ENCODE peak calls at places on chromosomes 12 and 14, in four cellular contexts. E, Z, X and N are unnamed samples.

GRCh38 chr12:122368361-122369073 is 54.0 kb downstream of the CLIP1 start:
- DNase-seq in E (peak), Z (peak), X (no peak), N (no peak)

GRCh38 chr14:76958975-76959710 is 69.4 kb downstream of the IRF2BPL start:
- DNase-seq in E (peak), Z (peak), X (no peak), N (no peak)

GRCh38 chr14:103483600-103483999 is 39.0 kb downstream of the CKB start:
- DNase-seq in E (peak), Z (peak), X (no peak), N (no peak)

GRCh38 chr14:47549886-47550285 is 125.5 kb downstream of the MDGA2 start:
- DNase-seq in E (no peak), Z (no peak), X (no peak), N (no peak)

GRCh38 chr14:71551291-71551955 is 380.8 kb upstream of the RGS6 start:
- DNase-seq in E (peak), Z (peak), X (no peak), N (no peak)

GRCh38 chr12:2680676-2681039 is 114.1 kb upstream of the FKBP4 start:
- DNase-seq in E (no peak), Z (no peak), X (no peak), N (no peak)

GRCh38 chr14:47674546-47675238 is 713 bp downstream of the MDGA2 start:
- DNase-seq in E (no peak), Z (peak), X (no peak), N (peak)

GRCh38 chr12:32895688-32896437 is 714 bp downstream of the PKP2 start:
- DNase-seq in E (no peak), Z (peak), X (no peak), N (no peak)

GRCh38 chr14:77682158-77682553 is 25.7 kb downstream of the ALKBH1 start:
- DNase-seq in E (peak), Z (peak), X (no peak), N (no peak)

GRCh38 chr14:77485901-77486678 is 12.5 kb downstream of the ISM2 start:
- DNase-seq in E (peak), Z (peak), X (no peak), N (no peak)

GRCh38 chr12:2339022-2339431 is 286.2 kb downstream of the CACNA1C start:
- DNase-seq in E (peak), Z (peak), X (no peak), N (no peak)

GRCh38 chr12:68932701-68933563 is at the start of gene CPM:
- DNase-seq in E (peak), Z (peak), X (no peak), N (peak)

GRCh38 chr14:103507751-103508150 is 14.9 kb downstream of the CKB start:
- DNase-seq in E (no peak), Z (no peak), X (no peak), N (no peak)

GRCh38 chr12:65891987-65892481 is 67.8 kb downstream of the HMGA2 start:
- DNase-seq in E (peak), Z (peak), X (no peak), N (no peak)

GRCh38 chr12:68345763-68346162 is 13.6 kb upstream of the MDM1 start:
- DNase-seq in E (no peak), Z (no peak), X (no peak), N (no peak)

GRCh38 chr14:30656190-30656632 is 34.1 kb downstream of the SCFD1 start:
- DNase-seq in E (peak), Z (peak), X (no peak), N (peak)

GRCh38 chr14:23863836-23864235 is 89.7 kb upstream of the DHRS4 start:
- DNase-seq in E (no peak), Z (no peak), X (no peak), N (no peak)

GRCh38 chr14:80003138-80003537 is 208.2 kb downstream of the DIO2 start:
- DNase-seq in E (peak), Z (peak), X (no peak), N (no peak)

GRCh38 chr14:50263321-50263720 is 31.9 kb upstream of the SOS2 start:
- DNase-seq in E (no peak), Z (no peak), X (no peak), N (no peak)

GRCh38 chr12:101172316-101172715 is 37.7 kb downstream of the SLC5A8 start:
- DNase-seq in E (peak), Z (no peak), X (peak), N (peak)

GRCh38 chr12:5689773-5690172 is 255.3 kb downstream of the ANO2 start:
- DNase-seq in E (no peak), Z (no peak), X (no peak), N (no peak)

GRCh38 chr14:69260979-69261605 is 1.1 kb downstream of the GALNT16 start:
- DNase-seq in E (no peak), Z (no peak), X (no peak), N (peak)

GRCh38 chr14:99260652-99261551 is 11.1 kb downstream of the BCL11B start:
- DNase-seq in E (no peak), Z (no peak), X (no peak), N (no peak)

GRCh38 chr14:60656755-60657608 is 7.7 kb upstream of the SIX1 start:
- DNase-seq in E (peak), Z (peak), X (no peak), N (peak)

GRCh38 chr14:69586420-69586819 is 11.7 kb upstream of the CCDC177 start:
- DNase-seq in E (no peak), Z (no peak), X (no peak), N (no peak)

GRCh38 chr12:124913474-124914391 is 717 bp downstream of the UBC start:
- DNase-seq in E (peak), Z (no peak), X (no peak), N (no peak)

GRCh38 chr14:71290960-71291466 is 383.8 kb downstream of the PCNX1 start:
- DNase-seq in E (peak), Z (peak), X (no peak), N (no peak)

GRCh38 chr14:29016050-29016900 is 249.7 kb downstream of the FOXG1 start:
- DNase-seq in E (peak), Z (peak), X (peak), N (peak)

GRCh38 chr12:128259556-128260070 is 7.4 kb upstream of the TMEM132C start:
- DNase-seq in E (no peak), Z (no peak), X (no peak), N (peak)

GRCh38 chr12:101793401-101793800 is 37.4 kb downstream of the GNPTAB start:
- DNase-seq in E (peak), Z (peak), X (no peak), N (no peak)

GRCh38 chr12:131724534-131724933 is 13.6 kb downstream of the SFSWAP start:
- DNase-seq in E (peak), Z (no peak), X (no peak), N (no peak)

GRCh38 chr14:31926123-31926522 is 151.0 kb upstream of the ARHGAP5 start:
- DNase-seq in E (peak), Z (peak), X (no peak), N (no peak)

GRCh38 chr14:38329236-38329635 is 73.3 kb upstream of the CLEC14A start:
- DNase-seq in E (no peak), Z (no peak), X (no peak), N (no peak)

GRCh38 chr12:78241472-78241871 is 410.8 kb downstream of the NAV3 start:
- DNase-seq in E (no peak), Z (no peak), X (no peak), N (no peak)

GRCh38 chr12:69154585-69155363 is 84.6 kb upstream of the CPSF6 start:
- DNase-seq in E (peak), Z (peak), X (peak), N (peak)

GRCh38 chr14:89186850-89187376 is 230.1 kb downstream of the FOXN3 start:
- DNase-seq in E (peak), Z (peak), X (no peak), N (no peak)

GRCh38 chr12:51847830-51848727 is at the start of gene FIGNL2:
- DNase-seq in E (peak), Z (peak), X (no peak), N (peak)
- H3K4me3 ChIP-seq in E (peak), Z (peak), X (peak), N (peak)

DNA sequence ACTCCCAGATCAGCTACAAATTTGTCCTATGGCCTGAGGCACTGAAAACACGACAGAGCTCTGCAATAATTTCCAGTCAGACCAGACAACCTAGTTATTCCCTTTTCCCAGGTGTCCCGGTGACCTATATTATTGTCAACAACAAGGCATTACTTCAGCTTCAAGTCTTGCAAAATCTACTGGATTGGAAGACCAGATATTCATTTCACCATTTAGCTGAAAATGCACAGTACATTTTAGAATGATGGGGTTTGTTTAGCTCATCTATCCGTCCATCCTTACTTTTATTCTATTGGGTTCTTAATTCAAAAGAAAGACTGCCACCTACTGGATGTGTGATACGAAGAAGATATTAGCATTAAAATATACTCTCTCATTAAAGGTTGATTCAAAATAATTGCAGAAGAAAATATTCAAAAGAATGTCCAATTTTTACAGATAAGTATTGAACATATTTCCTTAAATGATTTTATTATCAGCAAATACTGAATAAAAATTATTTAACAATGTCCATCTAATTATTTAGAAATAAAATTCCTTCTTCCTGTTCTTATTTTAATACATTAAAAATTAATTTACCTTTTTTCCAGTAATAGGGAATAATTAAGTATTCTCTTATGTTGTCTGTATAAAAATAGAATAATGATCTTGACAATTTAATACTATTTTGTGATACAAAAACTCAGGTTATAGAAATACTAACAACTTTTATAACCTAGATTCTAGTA is 244.9 kb upstream of the LRIG3 start:
- DNase-seq in E (peak), Z (peak), X (no peak), N (peak)
- H2AFZ ChIP-seq in E (no peak), Z (no peak), X (no peak), N (no peak)

GRCh38 chr14:104722938-104723650 is 935 bp upstream of the ADSS1 start:
- DNase-seq in E (no peak), Z (no peak), X (no peak), N (no peak)

GRCh38 chr14:104724981-104725771 is 1.1 kb downstream of the ADSS1 start:
- DNase-seq in E (no peak), Z (peak), X (no peak), N (no peak)

GRCh38 chr14:104721704-104722431 is 2.2 kb upstream of the ADSS1 start:
- DNase-seq in E (peak), Z (peak), X (no peak), N (no peak)

GRCh38 chr14:104724407-104724980 is 465 bp downstream of the ADSS1 start:
- DNase-seq in E (no peak), Z (no peak), X (no peak), N (no peak)

GRCh38 chr14:104723651-104724406 is at the start of gene ADSS1:
- DNase-seq in E (no peak), Z (peak), X (no peak), N (peak)
- H3K14ac ChIP-seq in E (no peak), Z (no peak), X (no peak), N (peak)

GRCh38 chr12:54030442-54030801 is 2.2 kb downstream of the HOXC6 start:
- DNase-seq in E (no peak), Z (peak), X (no peak), N (no peak)

GRCh38 chr12:54029529-54030441 is 1.5 kb downstream of the HOXC6 start:
- DNase-seq in E (no peak), Z (peak), X (no peak), N (no peak)

GRCh38 chr12:54032627-54033100 is at the start of gene HOXC5:
- DNase-seq in E (peak), Z (peak), X (peak), N (peak)

GRCh38 chr12:54032220-54032619 is 630 bp upstream of the HOXC5 start:
- DNase-seq in E (no peak), Z (no peak), X (no peak), N (no peak)

GRCh38 chr12:54030889-54031860 is 1.7 kb upstream of the HOXC5 start:
- DNase-seq in E (peak), Z (peak), X (no peak), N (no peak)
- H3K4me3 ChIP-seq in E (no peak), Z (peak), X (no peak), N (no peak)

DNA sequence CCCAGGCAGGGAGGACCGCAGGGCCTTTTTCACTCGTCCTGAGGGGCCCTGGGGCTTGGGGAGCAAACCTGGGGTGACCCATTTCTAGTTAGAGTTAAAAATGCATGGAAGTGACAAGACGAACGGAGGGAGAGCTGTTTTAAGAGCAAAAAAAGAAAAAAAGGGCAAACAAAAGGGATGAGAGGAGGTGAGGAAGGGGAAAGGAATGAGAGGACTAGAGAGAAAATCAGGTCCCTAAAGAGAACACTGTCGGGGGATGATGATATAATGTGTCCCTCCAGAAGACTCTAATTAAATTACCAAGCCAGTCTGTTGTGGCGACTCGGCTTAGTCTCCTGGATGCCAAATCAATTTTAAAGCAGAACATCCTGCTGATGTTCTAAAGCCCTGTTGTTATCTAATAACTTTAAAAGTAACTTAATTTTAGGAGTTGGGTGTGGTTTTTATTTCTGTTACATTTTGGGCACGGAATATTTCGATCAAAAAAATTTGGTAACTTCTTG is 1.1 kb downstream of the ANO6 start:
- DNase-seq in E (no peak), Z (no peak), X (no peak), N (no peak)
- H2AFZ ChIP-seq in E (peak), Z (peak), X (no peak), N (peak)

GRCh38 chr12:49807991-49808580 is 20.1 kb downstream of the NCKAP5L start:
- DNase-seq in E (no peak), Z (no peak), X (no peak), N (no peak)
- H3K14ac ChIP-seq in E (no peak), Z (no peak), X (no peak), N (peak)

DNA sequence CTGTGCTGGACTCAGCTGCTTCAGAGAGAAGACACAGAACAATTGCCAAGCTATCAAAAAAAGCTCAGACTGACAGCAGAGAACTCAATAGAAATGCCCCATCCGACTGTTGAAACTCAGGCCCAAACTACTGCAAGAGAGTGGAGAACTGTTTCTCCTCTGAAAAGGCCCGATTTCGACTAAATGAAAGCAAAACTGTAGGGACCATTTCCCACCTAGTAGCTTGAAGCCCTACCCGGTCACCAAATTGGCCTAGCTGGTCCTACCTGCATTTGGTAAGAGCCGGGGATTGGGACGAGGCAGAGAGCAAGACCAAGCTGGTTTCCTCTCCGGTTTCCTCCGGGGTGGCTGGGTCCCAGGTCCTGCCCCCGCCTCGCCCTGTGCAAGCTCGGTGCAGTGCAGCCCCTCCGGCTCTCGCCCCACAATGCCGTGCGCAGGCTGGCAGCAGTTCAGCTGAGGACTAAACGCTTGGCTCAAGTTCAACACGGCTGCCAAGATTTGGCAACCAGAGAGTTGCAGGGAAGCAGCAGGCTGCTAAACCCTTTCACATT is 1180.6 kb downstream of the VRK1 start:
- DNase-seq in E (no peak), Z (no peak), X (no peak), N (no peak)
- H3K4me3 ChIP-seq in E (no peak), Z (no peak), X (no peak), N (no peak)

GRCh38 chr12:107379852-107380567 is 286.7 kb upstream of the CRY1 start:
- DNase-seq in E (peak), Z (no peak), X (no peak), N (no peak)
- H2AFZ ChIP-seq in E (peak), Z (no peak), X (no peak), N (no peak)

GRCh38 chr14:52730708-52731111 is 744 bp downstream of the STYX start:
- DNase-seq in E (no peak), Z (peak), X (no peak), N (no peak)
- H3K14ac ChIP-seq in E (peak), Z (no peak), X (no peak), N (no peak)